ENCODE peak calls at places on chromosomes 4 and X, in eight cellular contexts. G is A549, F is left ventricle myocardium inferior, Q is thyroid gland, O is tibial nerve, E is PC-3, V is lower lobe of right lung, H is H9. M is an unnamed sample.

GRCh38 chr4:4746444-4746843 is 113.0 kb upstream of the MSX1 start:
- DNase-seq in G (no peak), F (no peak), Q (no peak), O (no peak), E (no peak), V (no peak), H (no peak), M (no peak)

GRCh38 chrX:39335447-39336235 is 534.4 kb downstream of the MID1IP1 start:
- DNase-seq in G (no peak), F (no peak), Q (no peak), O (no peak), E (no peak), V (no peak), H (no peak), M (no peak)

GRCh38 chr4:8599657-8600056 is 7.1 kb downstream of the CPZ start:
- DNase-seq in G (no peak), F (no peak), Q (no peak), O (no peak), E (no peak), V (no peak), H (no peak), M (peak)

GRCh38 chrX:7088968-7089615 is 58.4 kb upstream of the STS start:
- DNase-seq in G (no peak), F (no peak), Q (no peak), O (no peak), E (peak), V (no peak), H (peak), M (no peak)

GRCh38 chrX:44144491-44144890 is 171.3 kb upstream of the NDP start:
- DNase-seq in G (no peak), F (no peak), Q (no peak), O (no peak), E (no peak), V (no peak), H (no peak), M (no peak)

GRCh38 chr4:143185253-143186107 is 763 bp downstream of the USP38 start:
- DNase-seq in G (no peak), F (peak), Q (peak), O (no peak), E (peak), V (peak), H (peak), M (no peak)

GRCh38 chr4:75820197-75820596 is 82.1 kb downstream of the PPEF2 start:
- DNase-seq in G (no peak), F (no peak), Q (no peak), O (no peak), E (no peak), V (no peak), H (no peak), M (no peak)

GRCh38 chrX:108225456-108225730 is 133.8 kb downstream of the ATG4A start:
- DNase-seq in G (no peak), F (no peak), Q (no peak), O (no peak), E (no peak), V (no peak), H (no peak), M (no peak)

GRCh38 chr4:102819588-102820365 is 7.6 kb downstream of the UBE2D3 start:
- DNase-seq in G (no peak), F (no peak), Q (no peak), O (no peak), E (no peak), V (no peak), H (no peak), M (no peak)
- H3K27ac ChIP-seq in G (no peak), F (peak), Q (no peak), O (no peak), E (no peak), V (no peak), H (no peak), M (no peak)

DNA sequence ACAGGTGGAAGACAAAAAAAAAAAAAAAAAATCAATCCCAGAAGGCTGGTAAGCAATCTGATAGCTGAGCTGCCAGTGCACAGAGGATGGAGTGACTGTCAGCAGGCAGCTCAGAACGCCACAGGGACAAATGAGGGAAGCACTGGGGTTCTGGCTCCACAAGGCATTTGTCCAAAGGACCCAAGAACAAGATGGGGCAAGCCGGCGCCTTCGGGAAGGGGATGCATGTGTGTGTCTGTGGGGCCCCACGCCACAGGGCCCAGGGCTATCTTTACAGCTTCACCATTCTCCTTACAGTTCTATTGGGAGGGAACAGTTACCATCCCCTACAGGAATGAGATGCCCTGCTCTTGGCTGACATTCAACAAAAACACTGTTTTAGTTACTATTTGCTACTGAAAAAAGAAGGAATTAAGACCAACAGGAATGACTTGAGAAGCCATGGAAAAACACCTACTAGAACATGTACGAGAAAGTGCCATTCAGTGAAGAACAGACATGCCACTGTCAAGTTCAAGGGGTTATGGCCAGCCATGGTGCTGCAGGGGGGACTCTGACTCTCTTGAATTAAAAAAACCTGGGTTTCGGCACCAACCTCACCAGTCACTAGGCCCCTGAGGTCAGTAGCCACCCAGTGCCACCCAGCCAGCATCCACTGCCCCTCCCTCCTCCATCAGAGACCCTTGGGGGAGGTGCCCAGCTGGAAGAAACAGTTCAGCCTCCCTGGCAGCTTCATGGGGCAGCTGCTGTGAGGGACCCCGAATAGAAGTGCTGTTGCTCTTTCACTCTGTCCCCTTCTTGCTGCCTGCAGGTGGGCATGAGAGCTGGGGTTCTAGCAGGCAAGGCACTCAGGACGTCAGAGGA is 18.5 kb downstream of the WDR1 start:
- DNase-seq in G (no peak), F (no peak), Q (no peak), O (no peak), E (no peak), V (no peak), H (no peak), M (no peak)
- H3K27ac ChIP-seq in G (no peak), F (peak), Q (peak), O (peak), E (peak), V (no peak), H (no peak), M (no peak)

GRCh38 chrX:28498658-28499057 is 88.6 kb upstream of the IL1RAPL1 start:
- DNase-seq in G (no peak), F (no peak), Q (no peak), O (no peak), E (peak), V (no peak), H (peak), M (no peak)
- H3K27ac ChIP-seq in G (no peak), F (no peak), Q (no peak), O (no peak), E (peak), V (no peak), H (no peak), M (no peak)

DNA sequence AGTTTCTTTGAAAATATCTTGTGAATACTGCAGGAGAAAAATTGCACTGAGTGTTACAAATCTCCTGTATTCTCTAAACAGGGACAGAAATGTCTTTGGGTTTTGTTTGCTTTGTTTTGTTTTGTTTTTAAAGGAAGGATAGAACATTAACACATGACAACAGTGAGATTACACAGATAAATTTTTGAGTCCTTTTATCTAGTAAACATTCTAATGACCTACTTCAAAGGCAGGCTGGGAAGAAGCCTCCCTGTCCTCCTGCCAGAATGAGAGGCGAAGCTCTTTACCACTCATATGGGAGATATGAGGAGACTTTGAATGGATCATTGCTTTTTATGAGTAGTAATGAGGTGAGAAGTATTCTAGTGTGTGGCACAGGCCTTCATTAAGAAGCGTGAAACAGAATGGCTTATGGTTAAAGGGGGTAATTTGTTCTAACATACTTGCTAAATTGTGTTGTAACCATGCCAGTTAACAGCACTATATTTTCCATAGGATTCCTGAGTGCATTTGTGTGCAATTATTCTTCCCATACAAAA is 172.0 kb downstream of the FBXO8 start:
- DNase-seq in G (no peak), F (no peak), Q (no peak), O (no peak), E (no peak), V (no peak), H (no peak), M (no peak)
- H3K27ac ChIP-seq in G (no peak), F (no peak), Q (no peak), O (no peak), E (no peak), V (no peak), H (no peak), M (no peak)